ENCODE peak calls at places on chromosomes 12 and 14, in seven cellular contexts. Y, D, Q, O, L, B and Z are unnamed samples.
A peak's percentile ranks its signal among the peaks of the same experiment; 100 is the strongest.

GRCh38 chr12:26791328-26791791 is 41.6 kb downstream of the ITPR2 start:
- DNase-seq in Y (no peak), D (no peak), Q (no peak), O (peak; percentile 42), L (no peak), B (peak; percentile 70), Z (no peak)

GRCh38 chr14:68719634-68720384 is 73.1 kb downstream of the ZFP36L1 start:
- DNase-seq in Y (no peak), D (no peak), Q (no peak), O (no peak), L (no peak), B (peak; percentile 25), Z (no peak)

GRCh38 chr12:71392521-71393145 is 47.0 kb upstream of the LGR5 start:
- DNase-seq in Y (no peak), D (no peak), Q (no peak), O (peak; percentile 58), L (peak; percentile 59), B (peak; percentile 88), Z (peak; percentile 64)

GRCh38 chr12:95440401-95440800 is 33.6 kb upstream of the METAP2 start:
- DNase-seq in Y (no peak), D (no peak), Q (no peak), O (no peak), L (no peak), B (no peak), Z (no peak)

GRCh38 chr14:33567003-33567735 is 383.7 kb downstream of the EGLN3 start:
- DNase-seq in Y (no peak), D (no peak), Q (no peak), O (no peak), L (no peak), B (no peak), Z (no peak)

GRCh38 chr14:88821888-88822287 is 2.6 kb upstream of the TTC8 start:
- DNase-seq in Y (no peak), D (no peak), Q (no peak), O (no peak), L (no peak), B (no peak), Z (no peak)

GRCh38 chr12:123891516-123892179 is 81.0 kb downstream of the CCDC92 start:
- DNase-seq in Y (no peak), D (no peak), Q (no peak), O (no peak), L (no peak), B (peak; percentile 44), Z (no peak)

GRCh38 chr14:105939810-105940508 is 413.6 kb downstream of the TMEM121 start:
- DNase-seq in Y (no peak), D (no peak), Q (no peak), O (no peak), L (no peak), B (no peak), Z (no peak)

GRCh38 chr12:94305293-94305957 is 154.2 kb downstream of the CEP83 start:
- DNase-seq in Y (no peak), D (no peak), Q (peak; percentile 28), O (no peak), L (no peak), B (no peak), Z (no peak)

GRCh38 chr14:20857630-20858261 is 33.4 kb upstream of the RNASE3 start:
- DNase-seq in Y (peak; percentile 48), D (peak; percentile 28), Q (peak; percentile 43), O (peak; percentile 51), L (peak; percentile 53), B (peak; percentile 78), Z (peak; percentile 27)

GRCh38 chr12:53048033-53048779 is 1.7 kb upstream of the TNS2 start:
- DNase-seq in Y (no peak), D (no peak), Q (no peak), O (no peak), L (no peak), B (no peak), Z (no peak)